ENCODE peak calls at places on chromosomes 13 and 19, in five cellular contexts. P is suprapubic skin, N is tibial nerve, E is esophagus muscularis mucosa, F is GM12878. L is an unnamed sample.

GRCh38 chr19:33376423-33376822 is 2.9 kb downstream of the CEBPG start:
- DNase-seq in P (no peak), N (peak; percentile 56), E (no peak), F (no peak), L (peak; percentile 86)

GRCh38 chr13:78608254-78608704 is 4.9 kb upstream of the POU4F1 start:
- DNase-seq in P (no peak), N (no peak), E (no peak), F (no peak), L (no peak)

GRCh38 chr19:17117250-17117789 is 41.7 kb downstream of the MYO9B start:
- DNase-seq in P (no peak), N (no peak), E (no peak), F (no peak), L (no peak)

GRCh38 chr19:40433391-40434216 is 7.8 kb upstream of the SERTAD1 start:
- DNase-seq in P (peak; percentile 95), N (peak; percentile 78), E (no peak), F (no peak), L (peak; percentile 91)

GRCh38 chr19:55369651-55370304 is 485 bp downstream of the IL11 start:
- DNase-seq in P (no peak), N (no peak), E (no peak), F (no peak), L (no peak)

GRCh38 chr19:49438261-49438660 is 3.1 kb downstream of the SLC17A7 start:
- DNase-seq in P (no peak), N (no peak), E (no peak), F (no peak), L (no peak)

GRCh38 chr13:114108141-114108761 is 24.2 kb downstream of the RASA3 start:
- DNase-seq in P (peak; percentile 76), N (peak; percentile 11), E (no peak), F (no peak), L (no peak)

GRCh38 chr19:38684862-38685665 is 37.6 kb downstream of the ACTN4 start:
- DNase-seq in P (no peak), N (no peak), E (no peak), F (no peak), L (no peak)

GRCh38 chr13:48403151-48403631 is 9.7 kb downstream of the LPAR6 start:
- DNase-seq in P (no peak), N (no peak), E (no peak), F (peak; percentile 40), L (no peak)

GRCh38 chr13:39618546-39618945 is 15.6 kb upstream of the LHFPL6 start:
- DNase-seq in P (no peak), N (no peak), E (no peak), F (no peak), L (no peak)

GRCh38 chr13:43261018-43261417 is 237.6 kb downstream of the DNAJC15 start:
- DNase-seq in P (no peak), N (no peak), E (peak; percentile 68), F (no peak), L (no peak)

GRCh38 chr13:49620170-49620621 is 8.1 kb upstream of the ARL11 start:
- DNase-seq in P (no peak), N (no peak), E (no peak), F (no peak), L (no peak)

GRCh38 chr19:21463449-21464105 is 41.8 kb upstream of the ZNF429 start:
- DNase-seq in P (no peak), N (no peak), E (no peak), F (no peak), L (peak; percentile 41)

GRCh38 chr13:98792784-98793183 is 40.3 kb upstream of the SLC15A1 start:
- DNase-seq in P (no peak), N (no peak), E (no peak), F (no peak), L (no peak)

GRCh38 chr13:105165449-105166125 is 1369.9 kb downstream of the EFNB2 start:
- DNase-seq in P (no peak), N (no peak), E (no peak), F (peak; percentile 15), L (no peak)

GRCh38 chr19:56088454-56089215 is 32.5 kb downstream of the ZNF787 start:
- DNase-seq in P (no peak), N (no peak), E (no peak), F (no peak), L (no peak)

GRCh38 chr13:70253834-70254233 is 145.6 kb upstream of the KLHL1 start:
- DNase-seq in P (no peak), N (no peak), E (no peak), F (no peak), L (no peak)

GRCh38 chr19:33872445-33873320 is 76.0 kb downstream of the KCTD15 start:
- DNase-seq in P (no peak), N (no peak), E (peak; percentile 45), F (no peak), L (no peak)

GRCh38 chr19:588093-588742 is 1.5 kb upstream of the HCN2 start:
- DNase-seq in P (no peak), N (no peak), E (no peak), F (no peak), L (peak; percentile 70)

GRCh38 chr13:94673841-94674240 is 38.5 kb downstream of the SOX21 start:
- DNase-seq in P (no peak), N (no peak), E (no peak), F (no peak), L (no peak)

GRCh38 chr13:27168870-27169525 is 2.6 kb downstream of the USP12 start:
- DNase-seq in P (no peak), N (no peak), E (no peak), F (no peak), L (no peak)

GRCh38 chr13:105050696-105051095 is 1484.8 kb downstream of the EFNB2 start:
- DNase-seq in P (no peak), N (no peak), E (no peak), F (no peak), L (no peak)

GRCh38 chr13:36526897-36527296 is 94.6 kb downstream of the CCNA1 start:
- DNase-seq in P (no peak), N (no peak), E (peak; percentile 66), F (no peak), L (no peak)

GRCh38 chr19:48400018-48400742 is 6.7 kb downstream of the GRIN2D start:
- DNase-seq in P (no peak), N (peak; percentile 37), E (no peak), F (no peak), L (peak; percentile 61)

GRCh38 chr19:33177417-33177976 is 16.6 kb upstream of the LRP3 start:
- DNase-seq in P (no peak), N (no peak), E (no peak), F (no peak), L (no peak)

GRCh38 chr19:11092181-11092538 is 2.9 kb downstream of the LDLR start:
- DNase-seq in P (no peak), N (no peak), E (no peak), F (no peak), L (no peak)

GRCh38 chr13:97440598-97440997 is 6.6 kb downstream of the RAP2A start:
- DNase-seq in P (no peak), N (no peak), E (no peak), F (no peak), L (no peak)

GRCh38 chr19:14135985-14136508 is 342 bp downstream of the ASF1B start:
- DNase-seq in P (no peak), N (no peak), E (no peak), F (no peak), L (no peak)

GRCh38 chr19:2216361-2217225 is 19.5 kb downstream of the PLEKHJ1 start:
- DNase-seq in P (no peak), N (no peak), E (no peak), F (no peak), L (no peak)

GRCh38 chr19:10878253-10878652 is 6.9 kb downstream of the CARM1 start:
- DNase-seq in P (no peak), N (no peak), E (no peak), F (no peak), L (no peak)

GRCh38 chr13:47175172-47175806 is 278.4 kb upstream of the HTR2A start:
- DNase-seq in P (no peak), N (no peak), E (no peak), F (no peak), L (no peak)
- TF ChIP-seq EP300 in P (no peak), N (no peak), E (no peak), F (no peak), L (no peak)

GRCh38 chr19:44723952-44724319 is 24.6 kb upstream of the BCL3 start:
- DNase-seq in P (peak; percentile 91), N (peak; percentile 62), E (peak; percentile 95), F (peak; percentile 54), L (peak; percentile 86)
- TF ChIP-seq POLR2A in P (no peak), N (no peak), E (no peak), F (no peak), L (no peak)

DNA sequence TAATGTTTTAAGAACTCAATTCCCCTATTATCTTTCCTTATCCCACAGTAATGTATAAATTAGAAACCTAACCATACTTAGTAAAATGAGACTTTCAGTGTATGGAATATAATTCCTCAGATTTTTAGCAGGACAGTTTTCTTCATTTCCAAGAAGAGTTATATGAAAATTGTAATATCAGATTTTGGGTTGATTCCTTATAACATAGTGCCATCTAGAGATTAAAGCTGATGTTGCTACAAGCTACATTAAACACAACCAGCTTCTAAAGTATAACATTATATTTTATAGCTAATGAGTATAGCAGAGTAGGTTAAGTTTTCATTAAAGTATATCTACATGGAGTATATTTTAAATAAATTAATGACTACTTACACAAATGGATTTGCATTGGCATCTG is 99.7 kb upstream of the MIR17HG start:
- DNase-seq in P (no peak), N (no peak), E (no peak), F (no peak), L (no peak)
- TF ChIP-seq CTCF in P (no peak), N (no peak), E (no peak), F (peak; percentile 31), L (no peak)

GRCh38 chr19:18294467-18294864 is 13.0 kb upstream of the JUND start:
- DNase-seq in P (no peak), N (no peak), E (no peak), F (no peak), L (peak; percentile 66)

GRCh38 chr19:18292460-18292809 is 11.0 kb upstream of the JUND start:
- DNase-seq in P (no peak), N (no peak), E (no peak), F (no peak), L (no peak)

GRCh38 chr19:18291590-18292459 is 10.4 kb upstream of the JUND start:
- DNase-seq in P (peak; percentile 92), N (peak; percentile 71), E (no peak), F (no peak), L (peak; percentile 82)

GRCh38 chr19:18293642-18294466 is 12.4 kb upstream of the JUND start:
- DNase-seq in P (no peak), N (no peak), E (no peak), F (no peak), L (no peak)

DNA sequence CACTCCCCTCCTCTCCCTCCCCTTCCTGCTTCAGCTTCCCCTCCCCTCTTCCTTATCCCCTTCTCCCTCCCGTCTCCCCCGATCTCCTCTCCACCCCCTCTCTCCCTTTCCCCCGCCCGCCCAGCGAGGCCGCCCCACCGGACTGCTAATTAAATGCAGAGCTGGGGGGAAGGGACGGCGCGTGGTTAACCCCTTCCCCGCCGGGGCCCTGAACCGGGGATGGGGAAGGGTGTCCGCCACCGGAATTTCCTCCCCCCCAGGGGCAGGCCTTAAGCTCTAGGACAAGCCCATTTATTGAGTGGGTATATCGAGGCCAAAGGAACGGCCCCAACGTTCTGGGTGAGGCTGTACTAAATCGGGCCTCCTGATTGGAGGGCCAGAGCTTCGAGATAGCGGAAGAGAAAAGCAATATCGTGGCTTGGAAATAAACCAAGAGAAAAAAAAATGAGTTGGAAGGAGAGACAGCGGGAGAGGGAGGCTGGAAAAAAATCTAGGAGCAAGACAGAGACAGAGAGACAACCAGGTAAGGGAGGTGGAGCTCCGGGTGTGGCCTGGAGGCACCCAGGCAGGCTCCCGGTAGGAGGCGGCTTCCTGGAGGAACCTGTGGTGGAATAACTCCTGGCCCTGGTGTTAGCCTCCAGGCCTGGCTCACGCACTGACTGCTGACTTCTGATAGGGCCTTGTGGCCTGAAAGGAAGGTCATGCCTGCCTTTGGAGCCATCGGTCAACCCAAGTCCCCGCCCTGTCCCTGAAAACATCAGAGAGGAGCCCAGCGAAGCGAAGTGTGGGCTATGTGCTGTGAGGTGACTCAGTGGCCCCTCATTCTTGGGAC is 11.6 kb upstream of the JUND start:
- DNase-seq in P (peak; percentile 95), N (peak; percentile 74), E (no peak), F (no peak), L (peak; percentile 71)
- TF ChIP-seq EP300 in P (no peak), N (no peak), E (no peak), F (no peak), L (no peak)